ENCODE peak calls at places on chromosomes 5 and 9, in seven cellular contexts. Y is CD4-positive, alpha-beta memory T cell; L is activated naive CD8-positive, alpha-beta T cell treated with anti-CD3 and anti-CD28 coated beads, Interleukin-2, amount 50 U/mL, for 24 hours; D is heart left ventricle; I is NCI-H510A treated with DMSO at 0.1 percent for 48 hours; V is NCI-H69; F is HEK293T. U is an unnamed sample.

GRCh38 chr9:17280350-17281012 is 145.6 kb downstream of the CNTLN start:
- DNase-seq in Y (no peak), L (no peak), I (no peak), F (no peak), V (no peak), D (no peak), U (no peak)

GRCh38 chr9:15873573-15874177 is 320.8 kb downstream of the CCDC171 start:
- DNase-seq in Y (no peak), F (peak), D (no peak), I (peak), L (no peak), V (peak), U (no peak)

GRCh38 chr9:130137870-130138653 is 34.1 kb upstream of the NCS1 start:
- DNase-seq in D (peak), L (no peak), I (peak), F (no peak), V (peak), Y (no peak), U (no peak)

GRCh38 chr5:172648755-172649154 is 7.7 kb downstream of the NEURL1B start:
- DNase-seq in D (peak), L (no peak), I (no peak), V (peak), Y (no peak), F (no peak), U (no peak)

GRCh38 chr5:4258170-4258569 is 662.5 kb downstream of the IRX1 start:
- DNase-seq in L (no peak), I (no peak), D (no peak), F (no peak), Y (no peak), V (no peak), U (no peak)

GRCh38 chr5:117487556-117487955 is 912.9 kb upstream of the SEMA6A start:
- DNase-seq in Y (no peak), F (no peak), L (no peak), V (no peak), D (no peak), I (no peak), U (no peak)

GRCh38 chr9:128884164-128884563 is 2.2 kb downstream of the LRRC8A start:
- DNase-seq in F (no peak), D (no peak), I (no peak), L (no peak), V (no peak), Y (no peak), U (no peak)

GRCh38 chr5:138725885-138726457 is 27.3 kb upstream of the CTNNA1 start:
- DNase-seq in Y (no peak), F (no peak), L (no peak), V (peak), D (no peak), I (no peak), U (no peak)

GRCh38 chr5:122599000-122599399 is 175.9 kb upstream of the SNX2 start:
- DNase-seq in D (no peak), V (peak), L (no peak), I (no peak), F (no peak), Y (no peak), U (no peak)

GRCh38 chr9:135228983-135229625 is 141.6 kb downstream of the OLFM1 start:
- DNase-seq in Y (no peak), D (peak), V (no peak), L (no peak), F (no peak), I (no peak), U (no peak)

GRCh38 chr5:969421-969839 is 39.2 kb upstream of the NKD2 start:
- DNase-seq in L (no peak), I (no peak), F (no peak), V (peak), Y (no peak), D (peak), U (no peak)

GRCh38 chr9:131274674-131275331 is 1.5 kb downstream of the FAM78A start:
- DNase-seq in I (no peak), L (peak), D (no peak), V (no peak), F (no peak), Y (no peak), U (peak)

GRCh38 chr5:168311061-168311566 is 19.7 kb downstream of the WWC1 start:
- DNase-seq in L (no peak), D (no peak), F (no peak), V (peak), I (peak), Y (no peak), U (no peak)

GRCh38 chr5:98840946-98841345 is 67.5 kb downstream of the RGMB start:
- DNase-seq in F (no peak), L (no peak), D (no peak), I (no peak), V (no peak), Y (no peak), U (no peak)

GRCh38 chr5:11903614-11904269 is 504 bp downstream of the CTNND2 start:
- DNase-seq in F (no peak), L (peak), V (no peak), I (peak), D (peak), Y (no peak), U (peak)

GRCh38 chr5:40743771-40744170 is 12.0 kb downstream of the TTC33 start:
- DNase-seq in L (no peak), Y (no peak), I (no peak), V (no peak), F (no peak), D (no peak), U (no peak)